ENCODE peak calls at places on chromosomes 16 and 17, in nine cellular contexts. One of them, this sample, is unnamed.

GRCh38 chr16:56298948-56299602 is 107.8 kb downstream of the GNAO1 start:
- DNase-seq in stimulated activated CD8-positive, alpha-beta memory T cell treated with anti-CD3 and anti-CD28 coated beads, Interleukin-4, amount 100 ng/mL, for 24 hours: no peak
- DNase-seq in activated gamma-delta T cell treated with anti-CD3 and anti-CD28 coated beads, Interleukin-2, amount 50 U/mL, for 16 hours: no peak
- DNase-seq in amniotic stem cell: no peak
- DNase-seq in posterior vena cava: peak; percentile 73
- DNase-seq in cardiac septum: no peak
- DNase-seq in RWPE1: no peak
- DNase-seq in hepatic stellate cell: no peak
- DNase-seq in GM12865: no peak
- DNase-seq in this sample: no peak

GRCh38 chr16:81429045-81429521 is 15.5 kb upstream of the CMIP start:
- DNase-seq in amniotic stem cell: no peak
- DNase-seq in GM12865: peak; percentile 56
- DNase-seq in cardiac septum: no peak
- DNase-seq in stimulated activated CD8-positive, alpha-beta memory T cell treated with anti-CD3 and anti-CD28 coated beads, Interleukin-4, amount 100 ng/mL, for 24 hours: no peak
- DNase-seq in posterior vena cava: no peak
- DNase-seq in hepatic stellate cell: peak; percentile 82
- DNase-seq in RWPE1: peak; percentile 41
- DNase-seq in activated gamma-delta T cell treated with anti-CD3 and anti-CD28 coated beads, Interleukin-2, amount 50 U/mL, for 16 hours: no peak
- DNase-seq in this sample: no peak

GRCh38 chr16:57115504-57116182 is 23.3 kb downstream of the CPNE2 start:
- DNase-seq in cardiac septum: peak; percentile 80
- DNase-seq in hepatic stellate cell: peak; percentile 79
- DNase-seq in activated gamma-delta T cell treated with anti-CD3 and anti-CD28 coated beads, Interleukin-2, amount 50 U/mL, for 16 hours: no peak
- DNase-seq in amniotic stem cell: no peak
- DNase-seq in RWPE1: no peak
- DNase-seq in posterior vena cava: peak; percentile 89
- DNase-seq in stimulated activated CD8-positive, alpha-beta memory T cell treated with anti-CD3 and anti-CD28 coated beads, Interleukin-4, amount 100 ng/mL, for 24 hours: no peak
- DNase-seq in GM12865: no peak
- DNase-seq in this sample: no peak

GRCh38 chr17:57985675-57985974 is 2.4 kb downstream of the VEZF1 start:
- DNase-seq in stimulated activated CD8-positive, alpha-beta memory T cell treated with anti-CD3 and anti-CD28 coated beads, Interleukin-4, amount 100 ng/mL, for 24 hours: no peak
- DNase-seq in activated gamma-delta T cell treated with anti-CD3 and anti-CD28 coated beads, Interleukin-2, amount 50 U/mL, for 16 hours: no peak
- DNase-seq in cardiac septum: no peak
- DNase-seq in GM12865: no peak
- DNase-seq in posterior vena cava: no peak
- DNase-seq in amniotic stem cell: no peak
- DNase-seq in hepatic stellate cell: peak; percentile 34
- DNase-seq in RWPE1: peak; percentile 87
- DNase-seq in this sample: no peak

GRCh38 chr16:89430436-89431157 is 59.8 kb downstream of the ANKRD11 start:
- DNase-seq in GM12865: no peak
- DNase-seq in activated gamma-delta T cell treated with anti-CD3 and anti-CD28 coated beads, Interleukin-2, amount 50 U/mL, for 16 hours: no peak
- DNase-seq in amniotic stem cell: peak; percentile 41
- DNase-seq in stimulated activated CD8-positive, alpha-beta memory T cell treated with anti-CD3 and anti-CD28 coated beads, Interleukin-4, amount 100 ng/mL, for 24 hours: no peak
- DNase-seq in cardiac septum: no peak
- DNase-seq in RWPE1: no peak
- DNase-seq in posterior vena cava: no peak
- DNase-seq in hepatic stellate cell: no peak
- DNase-seq in this sample: no peak

GRCh38 chr16:11572301-11572995 is 14.3 kb downstream of the LITAF start:
- DNase-seq in amniotic stem cell: no peak
- DNase-seq in posterior vena cava: peak; percentile 72
- DNase-seq in hepatic stellate cell: no peak
- DNase-seq in activated gamma-delta T cell treated with anti-CD3 and anti-CD28 coated beads, Interleukin-2, amount 50 U/mL, for 16 hours: peak; percentile 42
- DNase-seq in RWPE1: no peak
- DNase-seq in GM12865: no peak
- DNase-seq in stimulated activated CD8-positive, alpha-beta memory T cell treated with anti-CD3 and anti-CD28 coated beads, Interleukin-4, amount 100 ng/mL, for 24 hours: peak; percentile 48
- DNase-seq in cardiac septum: peak; percentile 53
- DNase-seq in this sample: no peak

GRCh38 chr16:86823895-86824671 is 245.7 kb downstream of the FOXL1 start:
- DNase-seq in stimulated activated CD8-positive, alpha-beta memory T cell treated with anti-CD3 and anti-CD28 coated beads, Interleukin-4, amount 100 ng/mL, for 24 hours: no peak
- DNase-seq in posterior vena cava: no peak
- DNase-seq in amniotic stem cell: no peak
- DNase-seq in RWPE1: peak; percentile 45
- DNase-seq in cardiac septum: peak; percentile 63
- DNase-seq in activated gamma-delta T cell treated with anti-CD3 and anti-CD28 coated beads, Interleukin-2, amount 50 U/mL, for 16 hours: no peak
- DNase-seq in hepatic stellate cell: no peak
- DNase-seq in GM12865: no peak
- DNase-seq in this sample: no peak

GRCh38 chr17:17919169-17920107 is 52.8 kb downstream of the TOM1L2 start:
- DNase-seq in GM12865: peak; percentile 86
- DNase-seq in stimulated activated CD8-positive, alpha-beta memory T cell treated with anti-CD3 and anti-CD28 coated beads, Interleukin-4, amount 100 ng/mL, for 24 hours: peak; percentile 47
- DNase-seq in cardiac septum: peak; percentile 80
- DNase-seq in amniotic stem cell: peak; percentile 47
- DNase-seq in RWPE1: peak; percentile 76
- DNase-seq in activated gamma-delta T cell treated with anti-CD3 and anti-CD28 coated beads, Interleukin-2, amount 50 U/mL, for 16 hours: peak; percentile 48
- DNase-seq in hepatic stellate cell: peak; percentile 79
- DNase-seq in posterior vena cava: peak; percentile 83
- DNase-seq in this sample: peak; percentile 58

GRCh38 chr17:29085223-29085622 is 42.3 kb downstream of the PIPOX start:
- DNase-seq in activated gamma-delta T cell treated with anti-CD3 and anti-CD28 coated beads, Interleukin-2, amount 50 U/mL, for 16 hours: no peak
- DNase-seq in cardiac septum: no peak
- DNase-seq in GM12865: no peak
- DNase-seq in amniotic stem cell: no peak
- DNase-seq in stimulated activated CD8-positive, alpha-beta memory T cell treated with anti-CD3 and anti-CD28 coated beads, Interleukin-4, amount 100 ng/mL, for 24 hours: no peak
- DNase-seq in RWPE1: no peak
- DNase-seq in posterior vena cava: no peak
- DNase-seq in hepatic stellate cell: no peak
- DNase-seq in this sample: no peak

This sample was measured in D721Med.